ENCODE peak calls at places on chromosomes 12 and 14, in four cellular contexts. I, X, D and C are unnamed samples.

GRCh38 chr14:22314183-22314820 is 274.7 kb downstream of the DAD1 start:
- DNase-seq in D (no peak), X (peak; percentile 76), I (peak; percentile 54), C (peak; percentile 37)

GRCh38 chr12:80802652-80803051 is 85.9 kb downstream of the MYF5 start:
- DNase-seq in I (no peak), X (no peak), D (no peak), C (no peak)

GRCh38 chr12:6957741-6958608 is 6.8 kb downstream of the PTPN6 start:
- DNase-seq in X (no peak), D (no peak), I (no peak), C (no peak)

GRCh38 chr14:55899531-55899930 is 218.7 kb upstream of the PELI2 start:
- DNase-seq in D (no peak), I (no peak), X (no peak), C (no peak)

GRCh38 chr12:46265734-46266133 is 3.1 kb downstream of the SLC38A1 start:
- DNase-seq in X (no peak), D (no peak), I (no peak), C (no peak)

GRCh38 chr12:93888964-93889363 is 211.8 kb downstream of the CRADD start:
- DNase-seq in X (no peak), I (no peak), D (no peak), C (no peak)

GRCh38 chr12:27971606-27972005 is 927 bp downstream of the PTHLH start:
- DNase-seq in I (no peak), D (no peak), X (no peak), C (no peak)

GRCh38 chr12:101925352-101925751 is 48.0 kb downstream of the DRAM1 start:
- DNase-seq in X (no peak), I (no peak), D (peak; percentile 65), C (no peak)

GRCh38 chr14:95234426-95234825 is 77.1 kb upstream of the DICER1 start:
- DNase-seq in X (no peak), D (no peak), I (no peak), C (no peak)

GRCh38 chr14:80959448-80960006 is 4.1 kb downstream of the TSHR start:
- DNase-seq in D (no peak), I (no peak), X (no peak), C (no peak)

GRCh38 chr12:1858456-1858855 is 38.1 kb downstream of the LRTM2 start:
- DNase-seq in X (no peak), D (no peak), I (no peak), C (no peak)

GRCh38 chr12:62839869-62840268 is 95.1 kb downstream of the PPM1H start:
- DNase-seq in I (no peak), X (no peak), D (no peak), C (no peak)

GRCh38 chr12:104292872-104293794 is 10.4 kb upstream of the EID3 start:
- DNase-seq in D (no peak), X (no peak), I (no peak), C (no peak)

GRCh38 chr12:102833687-102834435 is 83.2 kb downstream of the PAH start:
- DNase-seq in I (no peak), X (peak; percentile 80), D (no peak), C (peak; percentile 75)

GRCh38 chr12:80016684-80017083 is 81.8 kb upstream of the PPP1R12A start:
- DNase-seq in I (no peak), D (no peak), X (no peak), C (no peak)

GRCh38 chr12:124654666-124655316 is 87.4 kb upstream of the NCOR2 start:
- DNase-seq in D (peak; percentile 72), I (no peak), X (no peak), C (no peak)

GRCh38 chr12:7959278-7960063 is 23.5 kb upstream of the SLC2A3 start:
- DNase-seq in D (no peak), I (peak; percentile 3), X (peak; percentile 72), C (no peak)

GRCh38 chr12:25051583-25052190 is 102.8 kb upstream of the BCAT1 start:
- DNase-seq in X (no peak), I (no peak), D (no peak), C (no peak)

GRCh38 chr14:28952707-28953106 is 186.1 kb downstream of the FOXG1 start:
- DNase-seq in X (no peak), D (no peak), I (no peak), C (no peak)

GRCh38 chr12:124027753-124028559 is 54.9 kb downstream of the ZNF664 start:
- DNase-seq in I (no peak), D (peak; percentile 67), X (no peak), C (no peak)

GRCh38 chr12:46617167-46617566 is 208.6 kb downstream of the SLC38A4 start:
- DNase-seq in D (peak; percentile 53), I (no peak), X (no peak), C (no peak)

GRCh38 chr14:45679852-45680251 is 426.9 kb upstream of the MIS18BP1 start:
- DNase-seq in X (no peak), D (no peak), I (peak; percentile 81), C (no peak)

GRCh38 chr12:65123435-65124063 is 2.4 kb upstream of the WIF1 start:
- DNase-seq in I (peak; percentile 40), D (no peak), X (peak; percentile 69), C (peak; percentile 27)

GRCh38 chr14:77707355-77707723 is 484 bp downstream of the ALKBH1 start:
- DNase-seq in I (peak; percentile 49), D (no peak), X (peak; percentile 54), C (no peak)

GRCh38 chr12:124359671-124360581 is 65.0 kb downstream of the RFLNA start:
- DNase-seq in X (no peak), D (peak; percentile 96), I (no peak), C (no peak)

GRCh38 chr14:65070710-65071033 is 31.6 kb downstream of the MAX start:
- DNase-seq in X (no peak), I (no peak), D (no peak), C (no peak)

GRCh38 chr14:51014086-51014485 is 69.8 kb upstream of the PYGL start:
- DNase-seq in I (no peak), D (peak; percentile 30), X (peak; percentile 40), C (no peak)

GRCh38 chr14:54257424-54257823 is 139.4 kb upstream of the CDKN3 start:
- DNase-seq in I (no peak), D (no peak), X (peak; percentile 95), C (no peak)

GRCh38 chr14:24377660-24378059 is 9.7 kb downstream of the NFATC4 start:
- DNase-seq in D (no peak), X (no peak), I (no peak), C (no peak)

GRCh38 chr12:53754633-53755261 is 3.0 kb upstream of the CISTR start:
- DNase-seq in X (no peak), I (no peak), D (no peak), C (no peak)

GRCh38 chr12:53754196-53754595 is 2.4 kb upstream of the CISTR start:
- DNase-seq in X (no peak), D (no peak), I (no peak), C (no peak)

GRCh38 chr12:53757095-53757770 is 5.5 kb upstream of the CISTR start:
- DNase-seq in D (peak; percentile 77), X (peak; percentile 94), I (peak; percentile 63), C (peak; percentile 96)

GRCh38 chr12:53756300-53757094 is 4.7 kb upstream of the CISTR start:
- DNase-seq in X (peak; percentile 55), D (no peak), I (no peak), C (no peak)

GRCh38 chr12:53755451-53756290 is 3.9 kb upstream of the CISTR start:
- DNase-seq in D (no peak), I (no peak), X (no peak), C (no peak)
- TF ChIP-seq CTCF in D (no peak), I (no peak), X (peak; percentile 49), C (no peak)

GRCh38 chr14:32984531-32984930 is 45.9 kb downstream of the NPAS3 start:
- DNase-seq in D (no peak), I (no peak), X (no peak), C (no peak)

GRCh38 chr14:32978691-32979255 is 40.1 kb downstream of the NPAS3 start:
- DNase-seq in X (no peak), I (no peak), D (no peak), C (no peak)

GRCh38 chr14:32977913-32978312 is 39.2 kb downstream of the NPAS3 start:
- DNase-seq in I (no peak), X (no peak), D (no peak), C (no peak)

GRCh38 chr14:32980887-32981501 is 42.3 kb downstream of the NPAS3 start:
- DNase-seq in I (no peak), X (no peak), D (no peak), C (no peak)

GRCh38 chr14:32980178-32980886 is 41.7 kb downstream of the NPAS3 start:
- DNase-seq in I (no peak), D (no peak), X (no peak), C (no peak)
- TF ChIP-seq CTCF in I (no peak), D (no peak), X (no peak), C (no peak)

DNA sequence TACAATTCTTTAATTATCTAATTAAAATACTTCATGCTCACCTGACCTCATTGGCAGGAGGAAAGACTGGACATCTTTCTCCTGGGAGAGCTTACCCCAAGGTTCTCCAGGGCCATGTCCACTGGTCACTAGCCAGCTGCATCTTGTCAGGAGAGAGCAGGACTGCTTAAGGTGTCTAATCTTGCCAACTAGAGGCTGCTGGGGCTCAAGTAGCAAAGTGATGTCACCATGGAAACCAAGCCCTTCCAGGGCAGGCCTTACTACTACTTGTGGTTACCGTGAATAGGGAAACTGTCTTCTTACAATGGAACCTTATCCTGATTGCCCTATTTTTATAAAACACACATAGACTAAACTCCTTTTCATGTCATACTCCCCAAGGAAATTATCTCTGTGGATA is 376.4 kb downstream of the SNAPC1 start:
- DNase-seq in I (no peak), X (peak; percentile 57), D (no peak), C (no peak)
- TF ChIP-seq CTCF in I (no peak), X (no peak), D (no peak), C (no peak)

GRCh38 chr14:101812071-101812470 is 50.6 kb downstream of the PPP2R5C start:
- DNase-seq in D (no peak), X (no peak), I (no peak), C (no peak)
- TF ChIP-seq CTCF in D (no peak), X (no peak), I (no peak), C (no peak)

GRCh38 chr14:72737560-72737943 is 156.3 kb downstream of the DPF3 start:
- DNase-seq in X (no peak), D (no peak), I (no peak), C (no peak)

GRCh38 chr14:72736791-72737559 is 156.9 kb downstream of the DPF3 start:
- DNase-seq in D (no peak), X (no peak), I (no peak), C (no peak)

GRCh38 chr14:72739446-72740405 is 154.2 kb downstream of the DPF3 start:
- DNase-seq in X (no peak), I (no peak), D (no peak), C (no peak)

GRCh38 chr14:72738181-72738611 is 155.7 kb downstream of the DPF3 start:
- DNase-seq in X (no peak), D (no peak), I (no peak), C (no peak)

DNA sequence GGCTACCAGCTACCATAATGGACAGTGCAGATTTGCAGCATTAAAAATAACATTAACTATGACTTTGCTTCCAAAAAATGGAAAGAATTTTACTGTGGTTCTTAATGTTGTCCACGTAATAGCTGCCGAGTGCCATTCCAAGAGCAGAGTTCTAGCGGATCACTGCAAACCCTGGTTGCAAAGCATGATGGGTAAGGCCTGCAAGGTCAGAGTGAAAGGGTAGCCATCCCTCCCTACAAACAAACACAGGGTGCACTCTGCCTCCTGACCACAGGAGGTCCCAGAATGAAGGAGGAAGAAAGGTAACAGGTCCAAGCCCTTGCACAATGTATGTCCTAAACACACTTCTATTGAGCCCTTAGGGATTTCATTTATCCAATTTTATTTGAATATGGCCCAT is 157.6 kb downstream of the DPF3 start:
- DNase-seq in X (no peak), I (no peak), D (no peak), C (no peak)
- TF ChIP-seq CTCF in X (no peak), I (no peak), D (peak; percentile 40), C (no peak)

GRCh38 chr12:234891-235415 is 21.0 kb upstream of the SLC6A12 start:
- DNase-seq in X (no peak), D (no peak), I (no peak), C (no peak)
- TF ChIP-seq CTCF in X (no peak), D (no peak), I (no peak), C (no peak)